ENCODE peak calls at places on chromosomes 1 and 21, in eight cellular contexts. One of them, this sample, is unnamed.
A peak's percentile ranks its signal among the peaks of the same experiment; 100 is the strongest.

GRCh38 chr1:235675152-235675890 is 25.7 kb upstream of the GNG4 start:
- DNase-seq in HuH-7.5: no peak
- DNase-seq in smooth muscle cell of the brain vasculature: no peak
- DNase-seq in B cell: no peak
- DNase-seq in fibroblast of the conjunctiva: peak; percentile 9
- DNase-seq in fibroblast of lung: peak; percentile 65
- DNase-seq in Karpas-422: no peak
- DNase-seq in CD14-positive monocyte: no peak
- DNase-seq in this sample: no peak

GRCh38 chr21:34091607-34092006 is 18.2 kb downstream of the MRPS6 start:
- DNase-seq in HuH-7.5: no peak
- DNase-seq in smooth muscle cell of the brain vasculature: no peak
- DNase-seq in B cell: no peak
- DNase-seq in fibroblast of the conjunctiva: no peak
- DNase-seq in fibroblast of lung: no peak
- DNase-seq in Karpas-422: peak; percentile 56
- DNase-seq in CD14-positive monocyte: no peak
- DNase-seq in this sample: no peak

GRCh38 chr21:46021978-46022544 is 40.5 kb downstream of the COL6A1 start:
- DNase-seq in HuH-7.5: no peak
- DNase-seq in smooth muscle cell of the brain vasculature: no peak
- DNase-seq in B cell: no peak
- DNase-seq in fibroblast of the conjunctiva: peak; percentile 35
- DNase-seq in fibroblast of lung: no peak
- DNase-seq in Karpas-422: no peak
- DNase-seq in CD14-positive monocyte: no peak
- DNase-seq in this sample: no peak

GRCh38 chr1:54302951-54303843 is 103.0 kb downstream of the SSBP3 start:
- DNase-seq in HuH-7.5: no peak
- DNase-seq in smooth muscle cell of the brain vasculature: no peak
- DNase-seq in B cell: no peak
- DNase-seq in fibroblast of the conjunctiva: no peak
- DNase-seq in fibroblast of lung: peak; percentile 16
- DNase-seq in Karpas-422: no peak
- DNase-seq in CD14-positive monocyte: no peak
- DNase-seq in this sample: no peak

GRCh38 chr1:204289280-204289679 is 70.4 kb downstream of the PLEKHA6 start:
- DNase-seq in HuH-7.5: no peak
- DNase-seq in smooth muscle cell of the brain vasculature: no peak
- DNase-seq in B cell: no peak
- DNase-seq in fibroblast of the conjunctiva: no peak
- DNase-seq in fibroblast of lung: no peak
- DNase-seq in Karpas-422: no peak
- DNase-seq in CD14-positive monocyte: no peak
- DNase-seq in this sample: no peak

GRCh38 chr1:81717230-81717629 is 83.5 kb upstream of the ADGRL2 start:
- DNase-seq in HuH-7.5: no peak
- DNase-seq in smooth muscle cell of the brain vasculature: no peak
- DNase-seq in B cell: no peak
- DNase-seq in fibroblast of the conjunctiva: no peak
- DNase-seq in fibroblast of lung: peak; percentile 15
- DNase-seq in Karpas-422: no peak
- DNase-seq in CD14-positive monocyte: no peak
- DNase-seq in this sample: no peak

GRCh38 chr1:172818841-172819527 is 160.1 kb downstream of the FASLG start:
- DNase-seq in HuH-7.5: no peak
- DNase-seq in smooth muscle cell of the brain vasculature: no peak
- DNase-seq in B cell: peak; percentile 59
- DNase-seq in fibroblast of the conjunctiva: no peak
- DNase-seq in fibroblast of lung: peak; percentile 53
- DNase-seq in Karpas-422: peak; percentile 99
- DNase-seq in CD14-positive monocyte: peak; percentile 83
- DNase-seq in this sample: no peak

GRCh38 chr1:100606438-100606837 is 68.5 kb downstream of the GPR88 start:
- DNase-seq in HuH-7.5: no peak
- DNase-seq in smooth muscle cell of the brain vasculature: no peak
- DNase-seq in B cell: no peak
- DNase-seq in fibroblast of the conjunctiva: peak; percentile 53
- DNase-seq in fibroblast of lung: peak; percentile 78
- DNase-seq in Karpas-422: peak; percentile 52
- DNase-seq in CD14-positive monocyte: no peak
- DNase-seq in this sample: peak; percentile 70

GRCh38 chr1:226525750-226526149 is 22.8 kb upstream of the STUM start:
- DNase-seq in HuH-7.5: no peak
- DNase-seq in smooth muscle cell of the brain vasculature: no peak
- DNase-seq in B cell: no peak
- DNase-seq in fibroblast of the conjunctiva: no peak
- DNase-seq in fibroblast of lung: peak; percentile 75
- DNase-seq in Karpas-422: no peak
- DNase-seq in CD14-positive monocyte: no peak
- DNase-seq in this sample: no peak

GRCh38 chr1:1319646-1319941 is 4.9 kb downstream of the INTS11 start:
- DNase-seq in HuH-7.5: no peak
- DNase-seq in smooth muscle cell of the brain vasculature: no peak
- DNase-seq in B cell: no peak
- DNase-seq in fibroblast of the conjunctiva: no peak
- DNase-seq in fibroblast of lung: no peak
- DNase-seq in Karpas-422: no peak
- DNase-seq in CD14-positive monocyte: no peak
- DNase-seq in this sample: no peak

GRCh38 chr1:3515774-3516480 is 61.5 kb downstream of the ARHGEF16 start:
- DNase-seq in HuH-7.5: no peak
- DNase-seq in smooth muscle cell of the brain vasculature: no peak
- DNase-seq in B cell: no peak
- DNase-seq in fibroblast of the conjunctiva: no peak
- DNase-seq in fibroblast of lung: no peak
- DNase-seq in Karpas-422: no peak
- DNase-seq in CD14-positive monocyte: no peak
- DNase-seq in this sample: peak; percentile 90

GRCh38 chr1:155322571-155322952 is 1.9 kb downstream of the RUSC1 start:
- DNase-seq in HuH-7.5: no peak
- DNase-seq in smooth muscle cell of the brain vasculature: no peak
- DNase-seq in B cell: no peak
- DNase-seq in fibroblast of the conjunctiva: no peak
- DNase-seq in fibroblast of lung: peak; percentile 60
- DNase-seq in Karpas-422: peak; percentile 68
- DNase-seq in CD14-positive monocyte: no peak
- DNase-seq in this sample: peak; percentile 52

GRCh38 chr1:165853528-165854075 is 26.2 kb downstream of the UCK2 start:
- DNase-seq in HuH-7.5: no peak
- DNase-seq in smooth muscle cell of the brain vasculature: no peak
- DNase-seq in B cell: no peak
- DNase-seq in fibroblast of the conjunctiva: no peak
- DNase-seq in fibroblast of lung: no peak
- DNase-seq in Karpas-422: no peak
- DNase-seq in CD14-positive monocyte: no peak
- DNase-seq in this sample: no peak

GRCh38 chr21:45699251-45699942 is 55.9 kb downstream of the PCBP3 start:
- DNase-seq in HuH-7.5: no peak
- DNase-seq in smooth muscle cell of the brain vasculature: no peak
- DNase-seq in B cell: no peak
- DNase-seq in fibroblast of the conjunctiva: no peak
- DNase-seq in fibroblast of lung: no peak
- DNase-seq in Karpas-422: no peak
- DNase-seq in CD14-positive monocyte: no peak
- DNase-seq in this sample: no peak

GRCh38 chr1:116881879-116882520 is 27.7 kb upstream of the PTGFRN start:
- DNase-seq in HuH-7.5: peak; percentile 37
- DNase-seq in smooth muscle cell of the brain vasculature: no peak
- DNase-seq in B cell: no peak
- DNase-seq in fibroblast of the conjunctiva: peak; percentile 83
- DNase-seq in fibroblast of lung: peak; percentile 83
- DNase-seq in Karpas-422: no peak
- DNase-seq in CD14-positive monocyte: peak; percentile 49
- DNase-seq in this sample: peak; percentile 54

GRCh38 chr1:24323281-24323680 is 4.1 kb downstream of the GRHL3 start:
- DNase-seq in HuH-7.5: no peak
- DNase-seq in smooth muscle cell of the brain vasculature: no peak
- DNase-seq in B cell: no peak
- DNase-seq in fibroblast of the conjunctiva: no peak
- DNase-seq in fibroblast of lung: no peak
- DNase-seq in Karpas-422: no peak
- DNase-seq in CD14-positive monocyte: no peak
- DNase-seq in this sample: no peak

GRCh38 chr1:223712856-223713494 is 636 bp downstream of the CAPN2 start:
- DNase-seq in HuH-7.5: no peak
- DNase-seq in smooth muscle cell of the brain vasculature: no peak
- DNase-seq in B cell: peak; percentile 67
- DNase-seq in fibroblast of the conjunctiva: no peak
- DNase-seq in fibroblast of lung: no peak
- DNase-seq in Karpas-422: no peak
- DNase-seq in CD14-positive monocyte: no peak
- DNase-seq in this sample: peak; percentile 54

GRCh38 chr21:30014883-30015282 is 75.1 kb upstream of the GRIK1 start:
- DNase-seq in HuH-7.5: no peak
- DNase-seq in smooth muscle cell of the brain vasculature: no peak
- DNase-seq in B cell: no peak
- DNase-seq in fibroblast of the conjunctiva: no peak
- DNase-seq in fibroblast of lung: no peak
- DNase-seq in Karpas-422: no peak
- DNase-seq in CD14-positive monocyte: no peak
- DNase-seq in this sample: no peak